ENCODE peak calls at places on chromosome 1, in seven cellular contexts. F is CD4-positive, alpha-beta memory T cell; S is adipocyte; J is SJSA1; R is IMR-90; U is spleen; D is sigmoid colon. G is an unnamed sample.

GRCh38 chr1:6645022-6645421 is 20.4 kb downstream of the THAP3 start:
- DNase-seq in F (no peak), S (no peak), J (no peak), R (no peak), U (no peak), D (no peak), G (no peak)

GRCh38 chr1:66292944-66293343 is 241.0 kb upstream of the SGIP1 start:
- DNase-seq in F (no peak), S (no peak), J (no peak), R (no peak), U (no peak), D (no peak), G (no peak)

GRCh38 chr1:196305216-196305615 is 303.0 kb downstream of the KCNT2 start:
- DNase-seq in F (no peak), S (peak; percentile 48), J (no peak), R (no peak), U (no peak), D (no peak), G (no peak)

GRCh38 chr1:36136535-36136934 is 11.5 kb upstream of the COL8A2 start:
- DNase-seq in F (no peak), S (peak; percentile 82), J (peak; percentile 71), R (peak; percentile 92), U (no peak), D (no peak), G (peak; percentile 64)

GRCh38 chr1:217333939-217334338 is 297.0 kb downstream of the GPATCH2 start:
- DNase-seq in F (no peak), S (peak; percentile 36), J (no peak), R (peak; percentile 9), U (no peak), D (no peak), G (no peak)

GRCh38 chr1:8947127-8947691 is 1.5 kb downstream of the CA6 start:
- DNase-seq in F (no peak), S (no peak), J (no peak), R (no peak), U (peak; percentile 78), D (no peak), G (no peak)

GRCh38 chr1:172824199-172824598 is 165.3 kb downstream of the FASLG start:
- DNase-seq in F (no peak), S (no peak), J (no peak), R (peak; percentile 14), U (no peak), D (no peak), G (no peak)

GRCh38 chr1:176691251-176692228 is 228.6 kb downstream of the PAPPA2 start:
- DNase-seq in F (peak; percentile 7), S (peak; percentile 77), J (no peak), R (peak; percentile 43), U (no peak), D (peak; percentile 69), G (no peak)

GRCh38 chr1:213649373-213649772 is 338.4 kb upstream of the PROX1 start:
- DNase-seq in F (no peak), S (no peak), J (no peak), R (no peak), U (no peak), D (no peak), G (no peak)

GRCh38 chr1:25027876-25028586 is 98.0 kb upstream of the RUNX3 start:
- DNase-seq in F (no peak), S (no peak), J (no peak), R (no peak), U (no peak), D (no peak), G (no peak)
- H3K4me1 ChIP-seq in F (peaks cover 93% of the 10 kb centered on the region), S (no peaks in the 10 kb centered on the region), J (peaks cover 5% of the 10 kb centered on the region), R (peaks cover 4% of the 10 kb centered on the region), U (peaks cover 96% of the 10 kb centered on the region), D (peaks cover 17% of the 10 kb centered on the region), G (peaks cover 7% of the 10 kb centered on the region)

DNA sequence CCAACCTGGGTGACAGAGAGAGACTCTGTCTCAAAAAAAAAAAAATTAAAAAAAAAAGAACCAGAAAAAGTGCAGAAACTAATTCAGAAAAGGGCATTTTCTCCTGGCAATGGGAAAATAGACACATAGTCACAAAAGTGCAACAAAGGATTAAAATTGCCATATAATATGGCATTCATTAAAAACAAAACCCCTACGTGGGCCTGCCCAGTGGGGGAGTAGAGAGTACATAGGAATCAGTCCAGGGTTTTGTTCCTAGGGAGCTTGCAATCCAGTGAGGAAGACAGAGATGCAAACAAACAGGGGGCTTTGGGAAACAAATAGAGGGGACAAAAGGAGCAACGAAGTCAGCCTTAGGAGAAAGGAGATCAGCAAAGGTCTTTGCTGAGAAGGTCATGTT is 4.5 kb upstream of the TRABD2B start:
- DNase-seq in F (no peak), S (no peak), J (no peak), R (no peak), U (no peak), D (no peak), G (no peak)
- H3K4me1 ChIP-seq in F (no peaks in the 10 kb centered on the region), S (peaks cover 12% of the 10 kb centered on the region), J (peaks cover 22% of the 10 kb centered on the region), R (no peaks in the 10 kb centered on the region), U (peaks cover 12% of the 10 kb centered on the region), D (peaks cover 4% of the 10 kb centered on the region), G (no peaks in the 10 kb centered on the region)

GRCh38 chr1:39214021-39214713 is 9.7 kb downstream of the MACF1 start:
- DNase-seq in F (no peak), S (peak; percentile 69), J (no peak), R (no peak), U (no peak), D (no peak), G (no peak)
- H3K4me1 ChIP-seq in F (peaks cover 48% of the 10 kb centered on the region), S (peaks cover 21% of the 10 kb centered on the region), J (peaks cover 33% of the 10 kb centered on the region), R (peaks cover 27% of the 10 kb centered on the region), U (peaks cover 75% of the 10 kb centered on the region), D (peaks cover 86% of the 10 kb centered on the region), G (peaks cover 60% of the 10 kb centered on the region)

GRCh38 chr1:32353431-32353830 is 8.9 kb downstream of the FAM229A start:
- DNase-seq in F (no peak), S (no peak), J (no peak), R (no peak), U (no peak), D (no peak), G (no peak)
- H3K4me1 ChIP-seq in F (peaks cover 32% of the 10 kb centered on the region), S (peaks cover 27% of the 10 kb centered on the region), J (peaks cover 12% of the 10 kb centered on the region), R (peaks cover 26% of the 10 kb centered on the region), U (peaks cover 73% of the 10 kb centered on the region), D (peaks cover 26% of the 10 kb centered on the region), G (peaks cover 29% of the 10 kb centered on the region)

DNA sequence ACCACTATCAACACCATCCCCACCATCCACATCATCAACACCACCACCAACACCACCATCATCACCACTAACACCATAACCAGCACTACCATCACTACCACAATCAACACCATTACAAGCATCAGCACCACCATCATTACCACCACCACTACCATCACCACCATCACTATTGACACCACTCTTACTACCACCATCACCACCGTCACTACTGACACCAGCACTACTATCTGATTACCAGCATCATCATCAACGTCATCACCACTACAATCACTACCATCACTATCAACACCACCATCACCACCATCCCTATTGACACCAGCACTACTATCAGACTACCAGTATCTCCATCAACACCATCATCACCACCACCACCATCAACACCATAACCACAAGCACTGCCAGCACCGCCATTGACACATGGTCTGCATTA is 106.1 kb upstream of the RUNX3 start:
- DNase-seq in F (no peak), S (no peak), J (no peak), R (no peak), U (no peak), D (no peak), G (no peak)
- H3K4me1 ChIP-seq in F (peaks cover 69% of the 10 kb centered on the region), S (no peaks in the 10 kb centered on the region), J (no peaks in the 10 kb centered on the region), R (no peaks in the 10 kb centered on the region), U (peaks cover 60% of the 10 kb centered on the region), D (peaks cover 13% of the 10 kb centered on the region), G (no peaks in the 10 kb centered on the region)

GRCh38 chr1:24385160-24385939 is 28.2 kb downstream of the STPG1 start:
- DNase-seq in F (peak; percentile 14), S (no peak), J (peak; percentile 47), R (peak; percentile 49), U (no peak), D (no peak), G (no peak)

GRCh38 chr1:24383381-24383940 is 30.1 kb downstream of the STPG1 start:
- DNase-seq in F (no peak), S (peak; percentile 59), J (peak; percentile 3), R (no peak), U (no peak), D (no peak), G (no peak)

GRCh38 chr1:24386241-24386640 is 27.3 kb downstream of the STPG1 start:
- DNase-seq in F (no peak), S (no peak), J (peak; percentile 29), R (no peak), U (no peak), D (no peak), G (no peak)

GRCh38 chr1:24382165-24382577 is 31.4 kb downstream of the STPG1 start:
- DNase-seq in F (no peak), S (no peak), J (peak; percentile 12), R (no peak), U (no peak), D (no peak), G (no peak)

GRCh38 chr1:24384251-24385090 is 29.1 kb downstream of the STPG1 start:
- DNase-seq in F (no peak), S (peak; percentile 76), J (peak; percentile 73), R (peak; percentile 86), U (peak; percentile 83), D (no peak), G (no peak)
- H3K4me1 ChIP-seq in F (peaks cover 19% of the 10 kb centered on the region), S (peaks cover 18% of the 10 kb centered on the region), J (peaks cover 27% of the 10 kb centered on the region), R (peaks cover 16% of the 10 kb centered on the region), U (peaks cover 28% of the 10 kb centered on the region), D (no peaks in the 10 kb centered on the region), G (no peaks in the 10 kb centered on the region)